ENCODE peak calls at places on chromosomes 5 and 9, in nine cellular contexts. J, K, R, Y, M, T, C, P and V are unnamed samples.

GRCh38 chr9:125095821-125096443 is 47.4 kb downstream of the SCAI start:
- DNase-seq in J (no peak), K (no peak), R (no peak), Y (no peak), M (no peak), T (no peak), C (no peak), P (no peak), V (no peak)

GRCh38 chr5:73596705-73597328 is 29.2 kb upstream of the ARHGEF28 start:
- DNase-seq in J (no peak), K (peak; percentile 20), R (no peak), Y (no peak), M (peak; percentile 22), T (peak; percentile 16), C (peak; percentile 31), P (peak; percentile 61), V (no peak)

GRCh38 chr9:86239053-86239770 is 20.2 kb downstream of the C9orf153 start:
- DNase-seq in J (no peak), K (no peak), R (no peak), Y (no peak), M (peak; percentile 31), T (no peak), C (no peak), P (peak; percentile 32), V (no peak)

GRCh38 chr5:117943120-117943519 is 1045.2 kb downstream of the DTWD2 start:
- DNase-seq in J (no peak), K (no peak), R (no peak), Y (no peak), M (peak; percentile 10), T (no peak), C (no peak), P (no peak), V (no peak)

GRCh38 chr9:131650254-131650653 is 89.6 kb downstream of the RAPGEF1 start:
- DNase-seq in J (no peak), K (peak; percentile 47), R (peak; percentile 71), Y (peak; percentile 93), M (peak; percentile 70), T (no peak), C (no peak), P (peak; percentile 99), V (peak; percentile 93)

GRCh38 chr5:14168139-14168792 is 25.1 kb downstream of the TRIO start:
- DNase-seq in J (no peak), K (peak; percentile 51), R (no peak), Y (no peak), M (no peak), T (no peak), C (no peak), P (peak; percentile 65), V (no peak)

GRCh38 chr5:152380415-152381123 is 24.5 kb downstream of the NMUR2 start:
- DNase-seq in J (no peak), K (no peak), R (no peak), Y (no peak), M (no peak), T (no peak), C (no peak), P (no peak), V (no peak)

GRCh38 chr5:95892784-95893354 is 68.8 kb downstream of the ELL2 start:
- DNase-seq in J (no peak), K (no peak), R (no peak), Y (no peak), M (peak; percentile 45), T (peak; percentile 33), C (peak; percentile 62), P (peak; percentile 65), V (no peak)

GRCh38 chr5:103561670-103562069 is 919 bp downstream of the NUDT12 start:
- DNase-seq in J (no peak), K (no peak), R (no peak), Y (no peak), M (peak; percentile 18), T (no peak), C (no peak), P (peak; percentile 11), V (no peak)

GRCh38 chr5:139689631-139690384 is 41.7 kb downstream of the CXXC5 start:
- DNase-seq in J (no peak), K (no peak), R (no peak), Y (no peak), M (peak; percentile 73), T (peak; percentile 70), C (peak; percentile 39), P (peak; percentile 53), V (no peak)

GRCh38 chr5:151707566-151707965 is 20.9 kb upstream of the SPARC start:
- DNase-seq in J (no peak), K (no peak), R (no peak), Y (no peak), M (no peak), T (no peak), C (no peak), P (no peak), V (peak; percentile 41)

DNA sequence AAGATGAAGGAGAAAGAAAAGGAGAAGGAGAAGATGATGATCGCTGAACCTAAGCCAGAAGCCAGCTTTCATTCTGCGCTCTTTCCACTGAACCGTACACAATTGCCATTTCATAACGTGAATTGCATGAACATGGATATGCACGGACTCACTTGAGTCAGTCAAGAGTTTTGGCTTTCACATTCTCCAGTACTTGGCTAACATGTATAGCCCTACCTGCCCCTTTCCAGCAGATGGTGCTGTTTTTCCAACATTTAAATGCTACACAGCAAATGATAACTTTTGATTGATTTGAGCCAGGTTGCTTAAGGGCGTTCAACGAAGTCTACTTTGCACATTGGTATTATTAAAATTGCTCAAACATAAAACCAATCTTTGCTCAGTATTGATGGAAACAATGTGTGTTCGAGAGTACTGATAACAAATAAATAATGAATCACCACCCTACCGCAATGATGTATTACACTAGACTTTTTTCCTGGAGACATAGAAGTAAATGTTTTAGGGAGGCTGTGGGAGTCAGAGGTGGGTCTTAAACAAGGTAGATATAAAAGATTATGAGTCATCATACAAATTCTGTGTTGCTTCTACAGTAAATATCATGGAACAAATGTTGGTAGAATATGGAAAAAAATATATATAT is 196.4 kb downstream of the TRPM3 start:
- DNase-seq in J (no peak), K (peak; percentile 84), R (no peak), Y (no peak), M (peak; percentile 95), T (peak; percentile 17), C (peak; percentile 79), P (peak; percentile 93), V (peak; percentile 69)
- H3K4me3 ChIP-seq in J (no peak overlapping the region), K (no peak overlapping the region), R (no peak overlapping the region), Y (peak overlapping the region; percentile 15), M (peak overlapping the region; percentile 76), T (peak overlapping the region; percentile 21), C (no peak overlapping the region), P (peak overlapping the region; percentile 71), V (no peak overlapping the region)

GRCh38 chr5:138440226-138441073 is 1.6 kb downstream of the REEP2 start:
- DNase-seq in J (no peak), K (no peak), R (no peak), Y (no peak), M (no peak), T (peak; percentile 56), C (no peak), P (no peak), V (no peak)

GRCh38 chr5:138438724-138439536 is at the start of gene REEP2:
- DNase-seq in J (peak; percentile 42), K (peak; percentile 47), R (no peak), Y (peak; percentile 62), M (peak; percentile 78), T (peak; percentile 94), C (peak; percentile 65), P (peak; percentile 83), V (peak; percentile 80)

GRCh38 chr5:138438003-138438723 is 694 bp upstream of the REEP2 start:
- DNase-seq in J (no peak), K (no peak), R (no peak), Y (no peak), M (no peak), T (no peak), C (no peak), P (no peak), V (peak; percentile 25)

GRCh38 chr5:138441221-138441620 is 2.4 kb downstream of the REEP2 start:
- DNase-seq in J (no peak), K (no peak), R (no peak), Y (no peak), M (no peak), T (no peak), C (no peak), P (no peak), V (no peak)

GRCh38 chr5:138439537-138440225 is 824 bp downstream of the REEP2 start:
- DNase-seq in J (no peak), K (peak; percentile 3), R (no peak), Y (no peak), M (peak; percentile 7), T (peak; percentile 77), C (no peak), P (no peak), V (no peak)
- H3K4me3 ChIP-seq in J (peak overlapping the region; percentile 63), K (peak overlapping the region; percentile 53), R (peak overlapping the region; percentile 46), Y (peak overlapping the region; percentile 64), M (peak overlapping the region; percentile 72), T (peak overlapping the region; percentile 65), C (peak overlapping the region; percentile 55), P (peak overlapping the region; percentile 76), V (peak overlapping the region; percentile 59)

DNA sequence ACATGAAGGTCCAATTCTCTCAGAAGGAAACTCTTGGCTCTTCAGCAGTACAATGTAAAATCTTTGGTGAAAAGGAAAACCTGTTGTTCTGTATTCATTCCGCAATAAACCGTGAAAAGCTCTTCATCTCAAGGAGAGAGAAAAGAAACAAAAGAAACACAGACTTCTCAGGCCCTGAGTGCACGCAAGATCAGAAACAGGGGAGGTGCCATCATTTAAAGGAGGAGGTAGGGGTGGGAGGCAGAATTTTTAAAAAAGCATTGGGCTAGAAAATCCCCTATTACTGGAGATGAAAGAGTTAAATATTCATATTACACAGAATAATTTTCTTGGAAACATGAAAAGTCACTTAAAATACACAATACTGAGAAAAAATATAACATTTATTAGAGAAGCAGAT is 56.3 kb downstream of the USP20 start:
- DNase-seq in J (no peak), K (no peak), R (no peak), Y (no peak), M (no peak), T (no peak), C (no peak), P (no peak), V (no peak)
- H3K4me3 ChIP-seq in J (peak overlapping the region; percentile 35), K (no peak overlapping the region), R (no peak overlapping the region), Y (no peak overlapping the region), M (no peak overlapping the region), T (no peak overlapping the region), C (no peak overlapping the region), P (no peak overlapping the region), V (no peak overlapping the region)

GRCh38 chr5:35921930-35922329 is 16.5 kb downstream of the CAPSL start:
- DNase-seq in J (no peak), K (no peak), R (no peak), Y (no peak), M (no peak), T (no peak), C (no peak), P (no peak), V (no peak)

GRCh38 chr5:35924122-35924949 is 14.1 kb downstream of the CAPSL start:
- DNase-seq in J (no peak), K (peak; percentile 85), R (no peak), Y (no peak), M (peak; percentile 75), T (no peak), C (no peak), P (peak; percentile 94), V (peak; percentile 70)

GRCh38 chr5:35922468-35922867 is 16.0 kb downstream of the CAPSL start:
- DNase-seq in J (no peak), K (no peak), R (no peak), Y (no peak), M (no peak), T (no peak), C (no peak), P (no peak), V (no peak)

GRCh38 chr5:35924950-35925722 is 13.3 kb downstream of the CAPSL start:
- DNase-seq in J (peak; percentile 64), K (peak; percentile 74), R (peak; percentile 64), Y (peak; percentile 34), M (peak; percentile 89), T (peak; percentile 64), C (peak; percentile 65), P (peak; percentile 90), V (peak; percentile 72)

GRCh38 chr5:35926389-35927051 is 11.9 kb downstream of the CAPSL start:
- DNase-seq in J (peak; percentile 15), K (peak; percentile 50), R (no peak), Y (no peak), M (peak; percentile 81), T (peak; percentile 63), C (peak; percentile 36), P (peak; percentile 59), V (peak; percentile 32)
- H3K4me3 ChIP-seq in J (no peak overlapping the region), K (no peak overlapping the region), R (no peak overlapping the region), Y (no peak overlapping the region), M (peak overlapping the region; percentile 59), T (peak overlapping the region; percentile 17), C (no peak overlapping the region), P (peak overlapping the region; percentile 44), V (peak overlapping the region; percentile 38)